ENCODE peak calls at places on chromosomes 12 and 14, in six cellular contexts. U is GM12878, D is neural progenitor cell, G is fibroblast of lung, O is endothelial cell of umbilical vein, S is IMR-90. N is an unnamed sample. For H3K4me1, the result is how much of the 10 kb centered on the place peaks cover.

GRCh38 chr14:76872796-76873432 is 46.7 kb downstream of the LRRC74A start:
- DNase-seq in U (no peak), S (peak), G (peak), D (peak), O (peak), N (peak)

GRCh38 chr12:80241576-80242273 is 142.4 kb downstream of the OTOGL start:
- DNase-seq in D (no peak), U (no peak), G (peak), O (peak), S (peak), N (peak)

GRCh38 chr12:2977776-2978175 is 18.6 kb downstream of the TEAD4 start:
- DNase-seq in G (no peak), S (no peak), O (no peak), D (no peak), U (no peak), N (no peak)

GRCh38 chr12:115216300-115216699 is 532.3 kb upstream of the TBX3 start:
- DNase-seq in O (no peak), D (no peak), G (no peak), S (peak), U (no peak), N (no peak)

GRCh38 chr14:75101491-75101890 is 25.4 kb downstream of the NEK9 start:
- DNase-seq in O (no peak), S (no peak), G (no peak), U (no peak), D (no peak), N (no peak)

GRCh38 chr12:56872366-56872765 is 61.8 kb downstream of the SDR9C7 start:
- DNase-seq in G (no peak), S (peak), U (no peak), O (no peak), D (no peak), N (no peak)

GRCh38 chr12:109418848-109419474 is 58.1 kb downstream of the KCTD10 start:
- DNase-seq in G (no peak), U (no peak), O (no peak), S (no peak), D (no peak), N (no peak)

GRCh38 chr12:113252494-113252893 is 31.2 kb downstream of the TPCN1 start:
- DNase-seq in S (no peak), U (no peak), O (no peak), D (no peak), G (no peak), N (no peak)

GRCh38 chr14:23005861-23006534 is 3.9 kb downstream of the C14orf93 start:
- DNase-seq in S (peak), G (peak), U (no peak), O (peak), D (no peak), N (peak)

GRCh38 chr12:47035459-47035858 is 44.0 kb upstream of the PCED1B start:
- DNase-seq in S (no peak), U (no peak), G (no peak), D (no peak), O (no peak), N (no peak)

GRCh38 chr14:98953544-98954346 is 318.3 kb downstream of the BCL11B start:
- DNase-seq in O (no peak), D (no peak), U (no peak), G (peak), S (no peak), N (peak)

GRCh38 chr14:34676516-34677211 is 37.7 kb downstream of the CFL2 start:
- DNase-seq in G (no peak), S (no peak), D (no peak), O (no peak), U (no peak), N (no peak)

GRCh38 chr12:131507094-131507493 is 203.8 kb upstream of the SFSWAP start:
- DNase-seq in S (no peak), U (no peak), G (no peak), D (no peak), O (no peak), N (no peak)

GRCh38 chr12:1797011-1797901 is 23.1 kb upstream of the LRTM2 start:
- DNase-seq in U (no peak), D (no peak), S (no peak), O (no peak), G (no peak), N (peak)

GRCh38 chr14:104644236-104644635 is 39.7 kb upstream of the TMEM179 start:
- DNase-seq in O (no peak), D (no peak), G (no peak), U (no peak), S (no peak), N (no peak)
- H3K4me1 ChIP-seq in O (under half), D (under half), G (under half), U (under half), S (under half), N (under half)

GRCh38 chr14:95301527-95302187 is 18.1 kb downstream of the CLMN start:
- DNase-seq in O (no peak), G (no peak), S (no peak), D (no peak), U (no peak), N (no peak)
- H3K4me3 ChIP-seq in O (no peak), G (no peak), S (no peak), D (no peak), U (no peak), N (no peak)

DNA sequence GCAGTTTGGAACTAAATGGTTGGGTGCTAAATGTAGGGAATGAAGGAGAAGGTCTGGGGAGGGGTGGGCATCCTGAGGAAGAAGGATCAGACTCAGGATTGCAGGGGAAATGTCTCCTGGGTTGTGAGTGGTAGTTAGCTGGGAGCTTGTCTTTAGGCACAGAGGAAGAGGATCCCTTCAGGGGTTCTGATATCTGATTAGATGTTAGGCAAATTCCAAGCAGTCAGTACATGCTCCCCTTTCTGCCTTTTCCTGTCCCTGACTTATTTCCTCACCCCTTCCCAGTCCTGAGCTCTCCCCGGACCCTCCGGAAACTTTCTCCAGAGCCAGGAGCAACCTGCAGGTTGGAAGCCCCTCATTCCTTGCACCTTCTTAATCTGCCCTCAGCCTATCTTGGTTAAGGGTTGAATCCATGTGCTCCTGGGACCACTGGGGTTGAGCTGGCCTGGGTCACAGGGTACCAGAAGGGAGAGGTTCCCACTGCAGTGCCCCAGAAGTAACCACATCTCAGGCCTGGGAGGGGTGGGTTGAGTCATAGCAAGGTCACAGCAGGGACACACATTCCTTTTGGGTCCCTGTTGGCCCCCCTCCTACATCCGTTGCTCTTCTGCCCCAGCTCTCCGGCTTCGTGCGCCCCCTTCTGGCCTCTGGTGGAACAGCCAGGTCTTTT is 1.6 kb downstream of the IGFBP6 start:
- DNase-seq in S (peak), D (peak), O (peak), G (peak), U (no peak), N (peak)
- H3K9ac ChIP-seq in S (peak), D (no peak), O (no peak), G (peak), U (no peak), N (peak)

DNA sequence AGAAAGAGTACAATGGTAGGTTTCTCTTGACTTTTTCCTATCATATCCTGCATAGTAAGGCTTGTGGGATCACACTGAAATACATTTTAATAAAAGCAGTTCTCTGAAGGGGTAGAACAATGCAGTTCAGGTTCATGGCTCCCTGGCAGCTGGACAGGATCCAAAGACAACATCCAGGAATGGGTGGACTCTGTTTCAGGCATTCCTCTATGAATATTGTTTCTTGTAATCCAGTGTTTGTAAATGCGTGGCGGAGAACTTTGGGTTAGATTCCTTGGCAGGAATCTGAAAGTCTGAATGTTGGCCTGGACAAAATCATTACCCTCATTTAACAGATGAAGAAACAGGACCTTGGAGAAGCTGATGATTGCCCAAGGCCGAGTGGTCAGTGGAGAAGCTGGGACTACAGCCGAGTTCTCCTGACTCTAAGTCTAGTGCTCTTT is 43.5 kb downstream of the SYNE2 start:
- DNase-seq in S (peak), G (peak), U (no peak), O (peak), D (no peak), N (peak)
- H3K4me1 ChIP-seq in S (under half), G (under half), U (under half), O (under half), D (under half), N (under half)

DNA sequence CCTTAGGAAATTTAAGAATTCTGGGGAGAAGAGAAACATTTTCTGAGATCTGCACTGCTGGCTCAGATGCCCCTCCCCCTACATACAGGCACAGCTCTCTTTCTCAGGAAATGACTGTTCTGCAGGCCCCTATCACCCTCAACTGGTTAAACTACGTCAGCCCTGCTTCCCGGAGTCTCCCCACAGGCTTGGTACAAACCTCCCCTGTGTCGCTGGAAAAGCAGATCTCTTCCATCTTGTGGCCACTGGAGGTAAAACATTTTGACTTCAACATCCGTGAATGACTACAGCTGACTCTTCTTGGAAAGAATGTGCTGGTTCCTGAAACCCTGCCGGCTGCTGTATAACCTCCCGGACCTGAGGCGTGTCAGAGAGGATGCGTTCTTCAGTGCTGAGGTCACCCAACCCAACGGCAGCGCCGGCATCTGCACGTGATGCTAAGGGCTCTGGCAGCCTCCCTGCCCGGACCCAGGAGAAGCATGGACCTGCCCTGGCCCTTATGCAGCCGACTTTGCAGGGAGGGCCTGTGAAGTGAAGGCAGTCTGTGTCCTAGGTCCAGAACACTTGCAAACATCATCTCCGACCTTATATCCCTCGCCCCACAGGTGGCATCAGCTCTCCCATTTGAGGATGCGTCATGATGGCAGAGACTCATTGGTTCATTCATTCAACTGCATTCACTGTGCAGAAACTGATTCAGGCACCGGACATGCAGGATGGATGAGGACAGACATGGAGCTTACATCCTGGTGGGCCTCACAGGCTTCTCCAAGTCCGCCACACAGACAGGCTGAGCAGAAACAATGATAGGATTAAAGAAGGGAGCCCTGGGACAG is 129.2 kb downstream of the GCH1 start:
- DNase-seq in U (peak), S (peak), D (peak), G (peak), O (peak), N (peak)
- H3K4me3 ChIP-seq in U (no peak), S (no peak), D (no peak), G (peak), O (no peak), N (peak)

N was measured in GM23248.